ENCODE peak calls at places on chromosomes 16 and 17, in four cellular contexts. T, O, N and L are unnamed samples.

GRCh38 chr17:14373587-14374259 is 72.8 kb downstream of the HS3ST3B1 start:
- DNase-seq in T (no peak), O (no peak), N (no peak), L (no peak)

GRCh38 chr16:57606847-57607501 is 21.5 kb upstream of the ADGRG1 start:
- DNase-seq in T (no peak), O (no peak), N (peak; percentile 23), L (peak; percentile 57)

GRCh38 chr16:61892531-61892930 is 143.7 kb downstream of the CDH8 start:
- DNase-seq in T (no peak), O (no peak), N (no peak), L (no peak)

GRCh38 chr16:29678691-29679267 is at the start of gene QPRT:
- DNase-seq in T (peak; percentile 95), O (peak; percentile 67), N (no peak), L (peak; percentile 88)

GRCh38 chr17:1228752-1229353 is 41.4 kb upstream of the BHLHA9 start:
- DNase-seq in T (no peak), O (no peak), N (no peak), L (no peak)

GRCh38 chr16:90020838-90021382 is 1.7 kb upstream of the DBNDD1 start:
- DNase-seq in T (no peak), O (no peak), N (no peak), L (no peak)

GRCh38 chr17:74292495-74292894 is 18.5 kb downstream of the DNAI2 start:
- DNase-seq in T (no peak), O (no peak), N (no peak), L (no peak)

GRCh38 chr16:30473231-30474061 is 904 bp downstream of the ITGAL start:
- DNase-seq in T (no peak), O (no peak), N (no peak), L (no peak)

GRCh38 chr17:20955437-20956323 is 87.1 kb downstream of the USP22 start:
- DNase-seq in T (no peak), O (no peak), N (peak; percentile 62), L (no peak)

GRCh38 chr16:87897563-87898505 is 28.5 kb upstream of the SLC7A5 start:
- DNase-seq in T (no peak), O (no peak), N (no peak), L (no peak)

GRCh38 chr17:36849871-36850348 is 87.4 kb upstream of the LHX1 start:
- DNase-seq in T (no peak), O (no peak), N (no peak), L (no peak)

GRCh38 chr17:9233271-9233599 is 211.9 kb downstream of the NTN1 start:
- DNase-seq in T (no peak), O (no peak), N (no peak), L (no peak)

GRCh38 chr17:73938706-73939105 is 264.8 kb upstream of the RPL38 start:
- DNase-seq in T (no peak), O (no peak), N (peak; percentile 48), L (peak; percentile 40)

GRCh38 chr16:11052080-11052808 is 107.9 kb downstream of the CLEC16A start:
- DNase-seq in T (no peak), O (peak; percentile 21), N (no peak), L (no peak)

DNA sequence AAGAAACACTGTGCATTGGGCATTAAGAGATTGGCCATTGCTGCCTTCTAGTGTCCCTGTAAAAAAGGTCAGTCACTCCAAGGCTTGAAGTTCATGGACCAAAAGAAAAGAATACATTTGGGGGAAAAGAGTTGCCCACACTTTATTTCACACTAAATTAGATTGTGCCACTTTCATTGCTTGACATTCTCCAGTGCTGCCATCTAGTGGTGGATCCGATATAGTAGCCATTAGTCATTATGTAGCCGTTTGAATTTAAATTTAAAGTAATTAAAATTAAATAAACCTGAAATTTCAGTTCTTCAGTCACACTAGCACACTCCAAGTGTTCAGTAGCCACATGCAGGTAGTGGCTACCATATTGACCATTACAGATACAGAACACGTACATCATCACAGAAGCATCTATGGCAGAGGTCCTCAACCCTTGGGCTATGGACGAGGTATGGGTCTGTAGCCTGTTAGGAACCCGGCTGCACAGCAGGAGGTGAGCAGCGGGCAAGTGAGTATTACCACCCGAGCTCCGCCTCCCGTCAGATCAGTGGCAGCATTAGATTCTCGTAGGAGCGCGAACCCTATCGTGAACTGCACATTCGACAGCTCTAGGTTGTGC is 21.9 kb upstream of the CDH5 start:
- DNase-seq in T (no peak), O (no peak), N (no peak), L (no peak)
- TF ChIP-seq CTCF in T (peak; percentile 86), O (peak; percentile 84), N (peak; percentile 55), L (peak; percentile 93)

GRCh38 chr16:21160276-21160675 is 1.8 kb downstream of the LDAF1 start:
- DNase-seq in T (no peak), O (no peak), N (no peak), L (no peak)

GRCh38 chr16:21156767-21157467 is 1.6 kb upstream of the LDAF1 start:
- DNase-seq in T (peak; percentile 63), O (peak; percentile 39), N (no peak), L (no peak)

GRCh38 chr16:21159281-21159951 is 942 bp downstream of the LDAF1 start:
- DNase-seq in T (peak; percentile 71), O (peak; percentile 61), N (no peak), L (no peak)

GRCh38 chr16:21157632-21158031 is 842 bp upstream of the LDAF1 start:
- DNase-seq in T (no peak), O (no peak), N (no peak), L (no peak)

GRCh38 chr16:21158208-21159110 is at the start of gene LDAF1:
- DNase-seq in T (peak; percentile 86), O (peak; percentile 90), N (peak; percentile 83), L (peak; percentile 83)
- TF ChIP-seq CTCF in T (no peak), O (no peak), N (no peak), L (no peak)

GRCh38 chr16:82603784-82604411 is 22.9 kb upstream of the CDH13 start:
- DNase-seq in T (peak; percentile 78), O (no peak), N (no peak), L (no peak)
- TF ChIP-seq CTCF in T (peak; percentile 76), O (no peak), N (peak; percentile 51), L (peak; percentile 77)

GRCh38 chr16:24235806-24236205 is 20.3 kb upstream of the CACNG3 start:
- DNase-seq in T (no peak), O (no peak), N (no peak), L (no peak)
- TF ChIP-seq CTCF in T (no peak), O (no peak), N (no peak), L (no peak)

DNA sequence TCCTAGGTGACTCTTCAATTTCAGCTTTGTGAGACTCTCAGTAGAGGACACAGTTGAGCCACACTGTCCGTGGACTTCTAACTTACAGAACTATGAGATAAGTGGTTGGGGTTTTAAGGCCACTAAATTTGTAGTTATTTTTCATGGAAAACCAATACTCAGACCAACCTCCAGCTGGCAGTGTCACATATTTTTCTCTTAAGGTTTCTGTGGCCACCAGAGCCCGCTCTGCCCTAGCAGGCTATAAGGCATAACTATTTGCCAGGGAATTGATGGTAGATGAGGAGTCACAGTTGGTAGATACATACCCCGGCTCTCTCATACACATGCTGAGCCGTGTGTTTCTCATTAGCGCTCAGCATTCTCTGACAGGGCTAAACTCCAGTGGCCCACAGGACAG is 336.8 kb upstream of the MON1B start:
- DNase-seq in T (no peak), O (no peak), N (no peak), L (no peak)
- TF ChIP-seq CTCF in T (peak; percentile 46), O (no peak), N (no peak), L (no peak)

GRCh38 chr16:4096509-4096908 is 19.7 kb downstream of the ADCY9 start:
- DNase-seq in T (no peak), O (no peak), N (no peak), L (no peak)

GRCh38 chr16:4098496-4098895 is 17.7 kb downstream of the ADCY9 start:
- DNase-seq in T (no peak), O (no peak), N (no peak), L (no peak)

GRCh38 chr16:4094138-4094773 is 22.0 kb downstream of the ADCY9 start:
- DNase-seq in T (no peak), O (no peak), N (no peak), L (no peak)

GRCh38 chr16:4101421-4102275 is 14.6 kb downstream of the ADCY9 start:
- DNase-seq in T (no peak), O (no peak), N (no peak), L (no peak)

DNA sequence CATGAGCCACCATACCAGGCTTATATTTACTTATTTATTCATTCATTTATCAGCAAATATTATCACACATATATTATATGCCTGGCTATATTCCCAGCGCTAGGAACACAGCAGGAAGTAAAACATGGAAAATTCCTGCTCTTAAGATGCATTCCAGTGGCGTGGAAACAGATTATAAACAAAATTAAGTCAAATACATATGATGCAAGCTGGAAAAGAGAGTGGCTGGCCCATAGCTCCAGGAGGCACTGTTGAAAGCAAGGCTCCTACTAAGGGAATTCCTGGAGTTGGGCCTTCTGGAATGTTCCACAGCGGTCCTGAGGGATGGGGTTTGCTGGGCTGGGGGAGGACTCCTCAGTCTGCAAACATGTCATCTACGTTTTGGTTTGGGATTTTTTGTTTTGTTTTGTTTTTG is 18.4 kb downstream of the ADCY9 start:
- DNase-seq in T (no peak), O (no peak), N (no peak), L (no peak)
- TF ChIP-seq CTCF in T (no peak), O (no peak), N (no peak), L (no peak)